ENCODE peak calls at places on chromosome 9, in five cellular contexts. H is body of pancreas, I is RWPE1, Z is heart left ventricle, U is foreskin keratinocyte. K is an unnamed sample.

GRCh38 chr9:134146774-134147493 is 11.1 kb downstream of the WDR5 start:
- DNase-seq in H (no peak), I (peak; percentile 71), Z (no peak), U (peak; percentile 66), K (no peak)

GRCh38 chr9:108347463-108348153 is 508.2 kb downstream of the ACTL7B start:
- DNase-seq in H (no peak), I (no peak), Z (no peak), U (no peak), K (no peak)

GRCh38 chr9:71665247-71665646 is 103.1 kb downstream of the CEMIP2 start:
- DNase-seq in H (no peak), I (no peak), Z (no peak), U (peak; percentile 71), K (no peak)

GRCh38 chr9:128107971-128108783 is 19.4 kb downstream of the PTGES2 start:
- DNase-seq in H (no peak), I (no peak), Z (peak; percentile 7), U (no peak), K (no peak)

GRCh38 chr9:87713278-87713989 is 12.5 kb upstream of the CTSL start:
- DNase-seq in H (peak; percentile 51), I (peak; percentile 84), Z (peak; percentile 82), U (peak; percentile 91), K (peak; percentile 95)

GRCh38 chr9:72149231-72149975 is at the start of gene GDA:
- DNase-seq in H (no peak), I (peak; percentile 42), Z (no peak), U (peak; percentile 34), K (no peak)

GRCh38 chr9:124384210-124384609 is 31.0 kb downstream of the PSMB7 start:
- DNase-seq in H (no peak), I (no peak), Z (no peak), U (no peak), K (no peak)

GRCh38 chr9:75147638-75148037 is 59.3 kb downstream of the OSTF1 start:
- DNase-seq in H (no peak), I (no peak), Z (no peak), U (no peak), K (no peak)

GRCh38 chr9:27198175-27198574 is 89.2 kb downstream of the TEK start:
- DNase-seq in H (no peak), I (no peak), Z (no peak), U (peak; percentile 30), K (no peak)

GRCh38 chr9:127629468-127630081 is 17.5 kb downstream of the STXBP1 start:
- DNase-seq in H (no peak), I (no peak), Z (no peak), U (no peak), K (no peak)

GRCh38 chr9:81588148-81588874 is 101.0 kb downstream of the TLE1 start:
- DNase-seq in H (peak; percentile 87), I (peak; percentile 83), Z (no peak), U (no peak), K (peak; percentile 86)

GRCh38 chr9:636931-637591 is 204.4 kb upstream of the DMRT1 start:
- DNase-seq in H (no peak), I (no peak), Z (no peak), U (no peak), K (no peak)

GRCh38 chr9:69963728-69964127 is 79.9 kb upstream of the MAMDC2 start:
- DNase-seq in H (no peak), I (no peak), Z (no peak), U (no peak), K (no peak)

GRCh38 chr9:135914921-135915320 is 7.6 kb upstream of the CAMSAP1 start:
- DNase-seq in H (no peak), I (no peak), Z (no peak), U (no peak), K (no peak)

GRCh38 chr9:93662952-93663572 is 86.7 kb downstream of the PHF2 start:
- DNase-seq in H (no peak), I (no peak), Z (no peak), U (no peak), K (no peak)

GRCh38 chr9:98975838-98976237 is 32.1 kb downstream of the COL15A1 start:
- DNase-seq in H (no peak), I (no peak), Z (no peak), U (no peak), K (no peak)

GRCh38 chr9:124077915-124078572 is 66.5 kb downstream of the LHX2 start:
- DNase-seq in H (no peak), I (peak; percentile 69), Z (no peak), U (peak; percentile 59), K (no peak)

GRCh38 chr9:108043585-108043984 is 554.0 kb upstream of the KLF4 start:
- DNase-seq in H (no peak), I (no peak), Z (no peak), U (peak; percentile 30), K (no peak)

GRCh38 chr9:134882204-134882785 is 1.7 kb downstream of the FCN2 start:
- DNase-seq in H (no peak), I (no peak), Z (no peak), U (no peak), K (no peak)

GRCh38 chr9:79817469-79818004 is 245.8 kb downstream of the TLE4 start:
- DNase-seq in H (no peak), I (no peak), Z (peak; percentile 7), U (no peak), K (no peak)

GRCh38 chr9:134276463-134277245 is 49.6 kb upstream of the RXRA start:
- DNase-seq in H (no peak), I (no peak), Z (no peak), U (no peak), K (no peak)

GRCh38 chr9:76757274-76757673 is 7.0 kb upstream of the PCA3 start:
- DNase-seq in H (no peak), I (no peak), Z (no peak), U (no peak), K (no peak)

GRCh38 chr9:132237481-132237880 is 75.6 kb downstream of the NTNG2 start:
- DNase-seq in H (no peak), I (no peak), Z (peak; percentile 58), U (no peak), K (no peak)

GRCh38 chr9:129278391-129279237 is 100.6 kb upstream of the IER5L start:
- DNase-seq in H (peak; percentile 21), I (peak; percentile 99), Z (peak; percentile 3), U (peak; percentile 85), K (peak; percentile 68)

GRCh38 chr9:37466037-37466709 is 923 bp upstream of the ZBTB5 start:
- DNase-seq in H (peak; percentile 41), I (peak; percentile 55), Z (peak; percentile 67), U (no peak), K (peak; percentile 89)

GRCh38 chr9:135602789-135603481 is 36.4 kb downstream of the GLT6D1 start:
- DNase-seq in H (peak; percentile 50), I (peak; percentile 70), Z (no peak), U (no peak), K (peak; percentile 55)

GRCh38 chr9:124010665-124011321 is 775 bp upstream of the LHX2 start:
- DNase-seq in H (no peak), I (no peak), Z (no peak), U (no peak), K (no peak)

GRCh38 chr9:95341262-95342011 is 23.9 kb upstream of the FANCC start:
- DNase-seq in H (no peak), I (no peak), Z (no peak), U (no peak), K (no peak)

GRCh38 chr9:131407717-131408195 is 13.9 kb downstream of the PRRC2B start:
- DNase-seq in H (peak; percentile 49), I (peak; percentile 55), Z (no peak), U (peak; percentile 67), K (no peak)

GRCh38 chr9:68472119-68472518 is 68.6 kb downstream of the TMEM252 start:
- DNase-seq in H (no peak), I (no peak), Z (no peak), U (no peak), K (no peak)
- H3K27ac ChIP-seq in H (no peak overlapping the region), I (no peak overlapping the region), Z (no peak overlapping the region), U (no peak overlapping the region), K (no peak overlapping the region)

DNA sequence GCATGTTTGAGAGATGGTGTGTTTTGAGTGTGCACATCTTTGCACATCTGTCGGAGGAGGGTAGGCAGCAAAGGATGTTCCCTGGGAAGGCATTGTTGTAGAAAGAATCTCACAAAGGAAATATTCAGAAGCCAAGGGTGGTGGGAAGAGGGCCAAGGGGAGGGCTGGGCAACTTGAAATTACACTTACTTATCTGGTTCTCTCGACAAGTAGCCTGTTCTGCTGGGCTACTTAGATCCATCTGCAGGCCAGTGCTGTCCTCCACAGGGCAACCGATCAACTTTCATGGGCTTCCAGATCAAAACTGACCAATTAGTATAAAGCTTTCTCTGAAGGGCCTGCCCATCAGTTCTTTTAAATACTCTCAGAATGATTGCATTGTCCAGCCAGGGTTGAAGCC is 495.2 kb downstream of the GADD45G start:
- DNase-seq in H (no peak), I (no peak), Z (no peak), U (no peak), K (no peak)
- TF ChIP-seq CTCF in H (no peak), I (no peak), Z (no peak), U (peak; percentile 18), K (no peak)

DNA sequence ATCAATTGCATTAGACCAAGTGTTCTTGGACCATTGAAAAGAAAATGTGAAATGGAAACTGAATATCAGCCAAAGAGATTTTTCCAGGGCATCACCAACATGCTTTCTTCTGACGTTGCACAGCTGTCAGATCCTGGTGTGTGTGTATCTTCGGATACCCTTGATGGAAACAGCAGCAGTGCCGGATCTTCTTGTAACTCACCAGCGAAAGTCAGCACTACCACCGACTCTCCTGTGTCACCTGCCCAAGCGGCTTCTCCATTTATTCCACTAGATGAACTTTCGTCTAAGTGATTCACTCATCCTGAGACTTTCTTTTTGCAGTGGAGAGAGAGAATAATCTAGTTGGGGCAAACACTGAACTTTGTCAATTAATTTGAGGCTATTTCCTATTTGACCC is 75.7 kb downstream of the PIP5K1B start:
- DNase-seq in H (no peak), I (peak; percentile 14), Z (no peak), U (no peak), K (no peak)
- H3K27ac ChIP-seq in H (peak overlapping the region; percentile 89), I (peak overlapping the region; percentile 85), Z (peak overlapping the region; percentile 95), U (no peak overlapping the region), K (peak overlapping the region; percentile 96)

GRCh38 chr9:112719696-112720095 is 1.8 kb upstream of the INIP start:
- DNase-seq in H (no peak), I (no peak), Z (no peak), U (no peak), K (no peak)

GRCh38 chr9:112719292-112719691 is 1.4 kb upstream of the INIP start:
- DNase-seq in H (no peak), I (no peak), Z (no peak), U (no peak), K (no peak)

GRCh38 chr9:112712678-112713077 is 5.2 kb downstream of the INIP start:
- DNase-seq in H (no peak), I (no peak), Z (no peak), U (no peak), K (no peak)

GRCh38 chr9:112717669-112718331 is at the start of gene INIP:
- DNase-seq in H (peak; percentile 96), I (peak; percentile 99), Z (peak; percentile 95), U (peak; percentile 91), K (peak; percentile 97)
- TF ChIP-seq CTCF in H (no peak), I (peak; percentile 52), Z (peak; percentile 32), U (peak; percentile 44), K (no peak)